ENCODE peak calls at places on chromosomes 4 and X, in nine cellular contexts. One of them, this sample, is unnamed.

GRCh38 chrX:112738347-112739033 is 58.8 kb upstream of the LHFPL1 start:
- DNase-seq in amniotic epithelial cell: no peak
- DNase-seq in astrocyte of the hippocampus: no peak
- DNase-seq in activated T-helper 1 cell treated with anti-CD3 and anti-CD28 coated beads, Interleukin-2, amount 50 U/mL, for 16 hours: no peak
- DNase-seq in hypothalamus: no peak
- DNase-seq in lung: no peak
- DNase-seq in CD4-positive, alpha-beta T cell: no peak
- DNase-seq in lower leg skin: no peak
- DNase-seq in anterior cingulate cortex: no peak
- DNase-seq in this sample: no peak

GRCh38 chr4:160514126-160514525 is 1411.2 kb downstream of the RAPGEF2 start:
- DNase-seq in amniotic epithelial cell: no peak
- DNase-seq in astrocyte of the hippocampus: peak
- DNase-seq in activated T-helper 1 cell treated with anti-CD3 and anti-CD28 coated beads, Interleukin-2, amount 50 U/mL, for 16 hours: no peak
- DNase-seq in hypothalamus: no peak
- DNase-seq in lung: no peak
- DNase-seq in CD4-positive, alpha-beta T cell: no peak
- DNase-seq in lower leg skin: no peak
- DNase-seq in anterior cingulate cortex: no peak
- DNase-seq in this sample: no peak

GRCh38 chr4:142663828-142664227 is 182.3 kb downstream of the INPP4B start:
- DNase-seq in amniotic epithelial cell: peak
- DNase-seq in astrocyte of the hippocampus: peak
- DNase-seq in activated T-helper 1 cell treated with anti-CD3 and anti-CD28 coated beads, Interleukin-2, amount 50 U/mL, for 16 hours: no peak
- DNase-seq in hypothalamus: no peak
- DNase-seq in lung: no peak
- DNase-seq in CD4-positive, alpha-beta T cell: no peak
- DNase-seq in lower leg skin: no peak
- DNase-seq in anterior cingulate cortex: no peak
- DNase-seq in this sample: no peak

GRCh38 chrX:39427492-39428289 is 626.4 kb downstream of the MID1IP1 start:
- DNase-seq in amniotic epithelial cell: peak
- DNase-seq in astrocyte of the hippocampus: peak
- DNase-seq in activated T-helper 1 cell treated with anti-CD3 and anti-CD28 coated beads, Interleukin-2, amount 50 U/mL, for 16 hours: no peak
- DNase-seq in hypothalamus: no peak
- DNase-seq in lung: no peak
- DNase-seq in CD4-positive, alpha-beta T cell: no peak
- DNase-seq in lower leg skin: no peak
- DNase-seq in anterior cingulate cortex: no peak
- DNase-seq in this sample: no peak

GRCh38 chr4:187307131-187307530 is 583.5 kb upstream of the FAT1 start:
- DNase-seq in amniotic epithelial cell: no peak
- DNase-seq in astrocyte of the hippocampus: peak
- DNase-seq in activated T-helper 1 cell treated with anti-CD3 and anti-CD28 coated beads, Interleukin-2, amount 50 U/mL, for 16 hours: no peak
- DNase-seq in hypothalamus: no peak
- DNase-seq in lung: no peak
- DNase-seq in CD4-positive, alpha-beta T cell: no peak
- DNase-seq in lower leg skin: no peak
- DNase-seq in anterior cingulate cortex: no peak
- DNase-seq in this sample: no peak

GRCh38 chr4:74039065-74039763 is 725 bp upstream of the CXCL3 start:
- DNase-seq in amniotic epithelial cell: peak
- DNase-seq in astrocyte of the hippocampus: peak
- DNase-seq in activated T-helper 1 cell treated with anti-CD3 and anti-CD28 coated beads, Interleukin-2, amount 50 U/mL, for 16 hours: no peak
- DNase-seq in hypothalamus: no peak
- DNase-seq in lung: no peak
- DNase-seq in CD4-positive, alpha-beta T cell: no peak
- DNase-seq in lower leg skin: no peak
- DNase-seq in anterior cingulate cortex: no peak
- DNase-seq in this sample: no peak

GRCh38 chrX:123626962-123627361 is 105.9 kb downstream of the THOC2 start:
- DNase-seq in amniotic epithelial cell: peak
- DNase-seq in astrocyte of the hippocampus: peak
- DNase-seq in activated T-helper 1 cell treated with anti-CD3 and anti-CD28 coated beads, Interleukin-2, amount 50 U/mL, for 16 hours: no peak
- DNase-seq in hypothalamus: no peak
- DNase-seq in lung: no peak
- DNase-seq in CD4-positive, alpha-beta T cell: no peak
- DNase-seq in lower leg skin: no peak
- DNase-seq in anterior cingulate cortex: no peak
- DNase-seq in this sample: no peak

GRCh38 chr4:172344266-172344772 is 531.1 kb downstream of the GALNTL6 start:
- DNase-seq in amniotic epithelial cell: no peak
- DNase-seq in astrocyte of the hippocampus: no peak
- DNase-seq in activated T-helper 1 cell treated with anti-CD3 and anti-CD28 coated beads, Interleukin-2, amount 50 U/mL, for 16 hours: no peak
- DNase-seq in hypothalamus: no peak
- DNase-seq in lung: no peak
- DNase-seq in CD4-positive, alpha-beta T cell: no peak
- DNase-seq in lower leg skin: no peak
- DNase-seq in anterior cingulate cortex: no peak
- DNase-seq in this sample: no peak

GRCh38 chr4:132502096-132502552 is 647.0 kb upstream of the PCDH10 start:
- DNase-seq in amniotic epithelial cell: no peak
- DNase-seq in astrocyte of the hippocampus: no peak
- DNase-seq in activated T-helper 1 cell treated with anti-CD3 and anti-CD28 coated beads, Interleukin-2, amount 50 U/mL, for 16 hours: no peak
- DNase-seq in hypothalamus: no peak
- DNase-seq in lung: no peak
- DNase-seq in CD4-positive, alpha-beta T cell: no peak
- DNase-seq in lower leg skin: no peak
- DNase-seq in anterior cingulate cortex: no peak
- DNase-seq in this sample: no peak

GRCh38 chr4:113502476-113502875 is 259.1 kb downstream of the CAMK2D start:
- DNase-seq in amniotic epithelial cell: peak
- DNase-seq in astrocyte of the hippocampus: no peak
- DNase-seq in activated T-helper 1 cell treated with anti-CD3 and anti-CD28 coated beads, Interleukin-2, amount 50 U/mL, for 16 hours: no peak
- DNase-seq in hypothalamus: no peak
- DNase-seq in lung: no peak
- DNase-seq in CD4-positive, alpha-beta T cell: no peak
- DNase-seq in lower leg skin: no peak
- DNase-seq in anterior cingulate cortex: no peak
- DNase-seq in this sample: no peak

GRCh38 chrX:70437921-70438665 is 6.5 kb upstream of the DLG3 start:
- DNase-seq in amniotic epithelial cell: no peak
- DNase-seq in astrocyte of the hippocampus: no peak
- DNase-seq in activated T-helper 1 cell treated with anti-CD3 and anti-CD28 coated beads, Interleukin-2, amount 50 U/mL, for 16 hours: no peak
- DNase-seq in hypothalamus: no peak
- DNase-seq in lung: no peak
- DNase-seq in CD4-positive, alpha-beta T cell: no peak
- DNase-seq in lower leg skin: no peak
- DNase-seq in anterior cingulate cortex: no peak
- DNase-seq in this sample: no peak

GRCh38 chr4:99219479-99219878 is 433 bp upstream of the ADH6 start:
- DNase-seq in amniotic epithelial cell: no peak
- DNase-seq in astrocyte of the hippocampus: no peak
- DNase-seq in activated T-helper 1 cell treated with anti-CD3 and anti-CD28 coated beads, Interleukin-2, amount 50 U/mL, for 16 hours: no peak
- DNase-seq in hypothalamus: no peak
- DNase-seq in lung: no peak
- DNase-seq in CD4-positive, alpha-beta T cell: no peak
- DNase-seq in lower leg skin: no peak
- DNase-seq in anterior cingulate cortex: no peak
- DNase-seq in this sample: no peak

GRCh38 chr4:37486134-37486533 is 200.0 kb downstream of the RELL1 start:
- DNase-seq in amniotic epithelial cell: no peak
- DNase-seq in astrocyte of the hippocampus: no peak
- DNase-seq in activated T-helper 1 cell treated with anti-CD3 and anti-CD28 coated beads, Interleukin-2, amount 50 U/mL, for 16 hours: no peak
- DNase-seq in hypothalamus: no peak
- DNase-seq in lung: no peak
- DNase-seq in CD4-positive, alpha-beta T cell: no peak
- DNase-seq in lower leg skin: no peak
- DNase-seq in anterior cingulate cortex: no peak
- DNase-seq in this sample: no peak

GRCh38 chrX:152640039-152640818 is 2.5 kb downstream of the GABRQ start:
- DNase-seq in amniotic epithelial cell: peak
- DNase-seq in astrocyte of the hippocampus: peak
- DNase-seq in activated T-helper 1 cell treated with anti-CD3 and anti-CD28 coated beads, Interleukin-2, amount 50 U/mL, for 16 hours: no peak
- DNase-seq in hypothalamus: no peak
- DNase-seq in lung: peak
- DNase-seq in CD4-positive, alpha-beta T cell: no peak
- DNase-seq in lower leg skin: no peak
- DNase-seq in anterior cingulate cortex: no peak
- DNase-seq in this sample: no peak

GRCh38 chr4:139853309-139853708 is 187.7 kb downstream of the MGST2 start:
- DNase-seq in amniotic epithelial cell: no peak
- DNase-seq in astrocyte of the hippocampus: no peak
- DNase-seq in activated T-helper 1 cell treated with anti-CD3 and anti-CD28 coated beads, Interleukin-2, amount 50 U/mL, for 16 hours: no peak
- DNase-seq in hypothalamus: no peak
- DNase-seq in lung: no peak
- DNase-seq in CD4-positive, alpha-beta T cell: no peak
- DNase-seq in lower leg skin: no peak
- DNase-seq in anterior cingulate cortex: no peak
- DNase-seq in this sample: no peak

GRCh38 chr4:48329193-48329592 is 12.1 kb upstream of the SLAIN2 start:
- DNase-seq in amniotic epithelial cell: no peak
- DNase-seq in astrocyte of the hippocampus: peak
- DNase-seq in activated T-helper 1 cell treated with anti-CD3 and anti-CD28 coated beads, Interleukin-2, amount 50 U/mL, for 16 hours: no peak
- DNase-seq in hypothalamus: no peak
- DNase-seq in lung: no peak
- DNase-seq in CD4-positive, alpha-beta T cell: no peak
- DNase-seq in lower leg skin: no peak
- DNase-seq in anterior cingulate cortex: no peak
- DNase-seq in this sample: no peak

GRCh38 chrX:54447461-54447860 is 7.3 kb downstream of the TSR2 start:
- DNase-seq in amniotic epithelial cell: peak
- DNase-seq in astrocyte of the hippocampus: peak
- DNase-seq in activated T-helper 1 cell treated with anti-CD3 and anti-CD28 coated beads, Interleukin-2, amount 50 U/mL, for 16 hours: no peak
- DNase-seq in hypothalamus: no peak
- DNase-seq in lung: no peak
- DNase-seq in CD4-positive, alpha-beta T cell: no peak
- DNase-seq in lower leg skin: no peak
- DNase-seq in anterior cingulate cortex: peak
- DNase-seq in this sample: no peak

GRCh38 chrX:72124540-72125201 is 7.0 kb downstream of the RTL5 start:
- DNase-seq in amniotic epithelial cell: no peak
- DNase-seq in astrocyte of the hippocampus: no peak
- DNase-seq in activated T-helper 1 cell treated with anti-CD3 and anti-CD28 coated beads, Interleukin-2, amount 50 U/mL, for 16 hours: no peak
- DNase-seq in hypothalamus: no peak
- DNase-seq in lung: no peak
- DNase-seq in CD4-positive, alpha-beta T cell: no peak
- DNase-seq in lower leg skin: peak
- DNase-seq in anterior cingulate cortex: no peak
- DNase-seq in this sample: no peak

GRCh38 chrX:24371391-24371972 is 11.0 kb downstream of the SUPT20HL1 start:
- DNase-seq in amniotic epithelial cell: peak
- DNase-seq in astrocyte of the hippocampus: peak
- DNase-seq in activated T-helper 1 cell treated with anti-CD3 and anti-CD28 coated beads, Interleukin-2, amount 50 U/mL, for 16 hours: no peak
- DNase-seq in hypothalamus: no peak
- DNase-seq in lung: peak
- DNase-seq in CD4-positive, alpha-beta T cell: peak
- DNase-seq in lower leg skin: no peak
- DNase-seq in anterior cingulate cortex: peak
- DNase-seq in this sample: peak

GRCh38 chr4:23648846-23649596 is 240.8 kb downstream of the PPARGC1A start:
- DNase-seq in amniotic epithelial cell: no peak
- DNase-seq in astrocyte of the hippocampus: no peak
- DNase-seq in activated T-helper 1 cell treated with anti-CD3 and anti-CD28 coated beads, Interleukin-2, amount 50 U/mL, for 16 hours: no peak
- DNase-seq in hypothalamus: no peak
- DNase-seq in lung: no peak
- DNase-seq in CD4-positive, alpha-beta T cell: no peak
- DNase-seq in lower leg skin: no peak
- DNase-seq in anterior cingulate cortex: no peak
- DNase-seq in this sample: no peak

GRCh38 chr4:182142146-182143085 is 100.8 kb upstream of the TENM3 start:
- DNase-seq in amniotic epithelial cell: peak
- DNase-seq in astrocyte of the hippocampus: peak
- DNase-seq in activated T-helper 1 cell treated with anti-CD3 and anti-CD28 coated beads, Interleukin-2, amount 50 U/mL, for 16 hours: no peak
- DNase-seq in hypothalamus: no peak
- DNase-seq in lung: no peak
- DNase-seq in CD4-positive, alpha-beta T cell: no peak
- DNase-seq in lower leg skin: no peak
- DNase-seq in anterior cingulate cortex: no peak
- DNase-seq in this sample: no peak

GRCh38 chr4:110211007-110211769 is 12.8 kb upstream of the ELOVL6 start:
- DNase-seq in amniotic epithelial cell: peak
- DNase-seq in astrocyte of the hippocampus: peak
- DNase-seq in activated T-helper 1 cell treated with anti-CD3 and anti-CD28 coated beads, Interleukin-2, amount 50 U/mL, for 16 hours: no peak
- DNase-seq in hypothalamus: no peak
- DNase-seq in lung: no peak
- DNase-seq in CD4-positive, alpha-beta T cell: no peak
- DNase-seq in lower leg skin: no peak
- DNase-seq in anterior cingulate cortex: no peak
- DNase-seq in this sample: no peak

GRCh38 chrX:125103693-125104092 is 216.0 kb upstream of the TEX13C start:
- DNase-seq in amniotic epithelial cell: no peak
- DNase-seq in astrocyte of the hippocampus: no peak
- DNase-seq in activated T-helper 1 cell treated with anti-CD3 and anti-CD28 coated beads, Interleukin-2, amount 50 U/mL, for 16 hours: no peak
- DNase-seq in hypothalamus: no peak
- DNase-seq in lung: peak
- DNase-seq in CD4-positive, alpha-beta T cell: no peak
- DNase-seq in lower leg skin: no peak
- DNase-seq in anterior cingulate cortex: no peak
- DNase-seq in this sample: no peak

GRCh38 chr4:71262161-71262560 is 76.7 kb upstream of the SLC4A4 start:
- DNase-seq in amniotic epithelial cell: peak
- DNase-seq in astrocyte of the hippocampus: peak
- DNase-seq in activated T-helper 1 cell treated with anti-CD3 and anti-CD28 coated beads, Interleukin-2, amount 50 U/mL, for 16 hours: no peak
- DNase-seq in hypothalamus: no peak
- DNase-seq in lung: no peak
- DNase-seq in CD4-positive, alpha-beta T cell: no peak
- DNase-seq in lower leg skin: no peak
- DNase-seq in anterior cingulate cortex: no peak
- DNase-seq in this sample: no peak

GRCh38 chr4:184265566-184266351 is 48.1 kb upstream of the ENPP6 start:
- DNase-seq in amniotic epithelial cell: peak
- DNase-seq in astrocyte of the hippocampus: peak
- DNase-seq in activated T-helper 1 cell treated with anti-CD3 and anti-CD28 coated beads, Interleukin-2, amount 50 U/mL, for 16 hours: no peak
- DNase-seq in hypothalamus: no peak
- DNase-seq in lung: no peak
- DNase-seq in CD4-positive, alpha-beta T cell: no peak
- DNase-seq in lower leg skin: peak
- DNase-seq in anterior cingulate cortex: no peak
- DNase-seq in this sample: no peak

GRCh38 chr4:107866726-107867125 is 42.0 kb downstream of the SGMS2 start:
- DNase-seq in amniotic epithelial cell: peak
- DNase-seq in astrocyte of the hippocampus: no peak
- DNase-seq in activated T-helper 1 cell treated with anti-CD3 and anti-CD28 coated beads, Interleukin-2, amount 50 U/mL, for 16 hours: no peak
- DNase-seq in hypothalamus: no peak
- DNase-seq in lung: no peak
- DNase-seq in CD4-positive, alpha-beta T cell: no peak
- DNase-seq in lower leg skin: no peak
- DNase-seq in anterior cingulate cortex: no peak
- DNase-seq in this sample: no peak

GRCh38 chr4:118738999-118739690 is 54.0 kb downstream of the METTL14 start:
- DNase-seq in amniotic epithelial cell: no peak
- DNase-seq in astrocyte of the hippocampus: no peak
- DNase-seq in activated T-helper 1 cell treated with anti-CD3 and anti-CD28 coated beads, Interleukin-2, amount 50 U/mL, for 16 hours: no peak
- DNase-seq in hypothalamus: no peak
- DNase-seq in lung: no peak
- DNase-seq in CD4-positive, alpha-beta T cell: no peak
- DNase-seq in lower leg skin: no peak
- DNase-seq in anterior cingulate cortex: no peak
- DNase-seq in this sample: no peak

This sample was measured in tibial artery.